ENCODE peak calls at places on chromosomes 7 and 10, in nine cellular contexts. J is omental fat pad; W is choroid plexus epithelial cell; D is cardiac muscle cell; G is fibroblast of mammary gland; K is CD4-positive, alpha-beta T cell; I is brain microvascular endothelial cell; Z is fibroblast of pulmonary artery; H is astrocyte of the spinal cord. S is an unnamed sample.

GRCh38 chr10:104688251-104688650 is 47.2 kb downstream of the SORCS3 start:
- DNase-seq in J (no peak), W (no peak), D (no peak), G (no peak), K (no peak), I (no peak), Z (no peak), H (no peak), S (no peak)

GRCh38 chr10:6044651-6045599 is 17.2 kb downstream of the IL2RA start:
- DNase-seq in J (no peak), W (no peak), D (no peak), G (no peak), K (no peak), I (no peak), Z (no peak), H (no peak), S (no peak)

GRCh38 chr7:29100857-29101256 is 45.5 kb downstream of the CPVL start:
- DNase-seq in J (no peak), W (no peak), D (no peak), G (no peak), K (no peak), I (no peak), Z (no peak), H (no peak), S (no peak)

GRCh38 chr10:17216217-17216900 is 11.7 kb upstream of the VIM start:
- DNase-seq in J (no peak), W (peak), D (no peak), G (peak), K (no peak), I (peak), Z (peak), H (peak), S (no peak)

GRCh38 chr7:106071999-106072714 is 40.0 kb downstream of the SYPL1 start:
- DNase-seq in J (no peak), W (peak), D (peak), G (no peak), K (no peak), I (no peak), Z (no peak), H (no peak), S (no peak)

GRCh38 chr10:132399117-132400035 is 2.4 kb downstream of the PWWP2B start:
- DNase-seq in J (no peak), W (no peak), D (no peak), G (no peak), K (no peak), I (no peak), Z (no peak), H (no peak), S (no peak)

GRCh38 chr10:122294006-122294405 is 22.9 kb downstream of the BTBD16 start:
- DNase-seq in J (no peak), W (no peak), D (no peak), G (no peak), K (no peak), I (no peak), Z (no peak), H (no peak), S (no peak)

GRCh38 chr10:56911906-56912480 is 550.9 kb upstream of the ZWINT start:
- DNase-seq in J (no peak), W (no peak), D (no peak), G (no peak), K (no peak), I (no peak), Z (no peak), H (no peak), S (no peak)

GRCh38 chr7:115965241-115965640 is 65.3 kb downstream of the TFEC start:
- DNase-seq in J (no peak), W (no peak), D (no peak), G (no peak), K (no peak), I (no peak), Z (peak), H (no peak), S (no peak)

GRCh38 chr7:99010281-99010680 is 131.9 kb downstream of the TRRAP start:
- DNase-seq in J (no peak), W (no peak), D (no peak), G (no peak), K (no peak), I (no peak), Z (no peak), H (no peak), S (no peak)

GRCh38 chr10:7230956-7231355 is 179.9 kb downstream of the SFMBT2 start:
- DNase-seq in J (no peak), W (no peak), D (no peak), G (peak), K (no peak), I (no peak), Z (peak), H (peak), S (no peak)

GRCh38 chr10:34405611-34406462 is 409.3 kb downstream of the PARD3 start:
- DNase-seq in J (no peak), W (no peak), D (no peak), G (peak), K (no peak), I (no peak), Z (peak), H (peak), S (no peak)

GRCh38 chr7:127393370-127394058 is 1.0 kb upstream of the ZNF800 start:
- DNase-seq in J (no peak), W (peak), D (no peak), G (no peak), K (no peak), I (no peak), Z (no peak), H (peak), S (no peak)

GRCh38 chr10:43929122-43929521 is 280.4 kb upstream of the ZNF32 start:
- DNase-seq in J (no peak), W (no peak), D (no peak), G (no peak), K (no peak), I (no peak), Z (no peak), H (no peak), S (no peak)

GRCh38 chr10:5965266-5965665 is 12.1 kb downstream of the IL15RA start:
- DNase-seq in J (peak), W (no peak), D (no peak), G (no peak), K (no peak), I (no peak), Z (no peak), H (no peak), S (no peak)

GRCh38 chr10:129963076-129963830 is 821 bp downstream of the EBF3 start:
- DNase-seq in J (no peak), W (peak), D (peak), G (peak), K (no peak), I (no peak), Z (peak), H (no peak), S (no peak)

GRCh38 chr7:127940365-127941160 is 90.7 kb downstream of the LRRC4 start:
- DNase-seq in J (no peak), W (peak), D (no peak), G (peak), K (no peak), I (no peak), Z (no peak), H (no peak), S (no peak)

GRCh38 chr10:48535416-48536225 is 69.3 kb downstream of the ARHGAP22 start:
- DNase-seq in J (no peak), W (no peak), D (no peak), G (no peak), K (no peak), I (no peak), Z (no peak), H (no peak), S (no peak)

GRCh38 chr10:110544958-110545537 is 22.4 kb upstream of the SMC3 start:
- DNase-seq in J (no peak), W (peak), D (no peak), G (peak), K (no peak), I (no peak), Z (peak), H (peak), S (no peak)

GRCh38 chr7:23230586-23231195 is 15.9 kb upstream of the GPNMB start:
- DNase-seq in J (no peak), W (no peak), D (no peak), G (no peak), K (no peak), I (no peak), Z (no peak), H (no peak), S (no peak)

GRCh38 chr7:158468225-158468624 is 119.4 kb downstream of the PTPRN2 start:
- DNase-seq in J (no peak), W (no peak), D (no peak), G (no peak), K (no peak), I (no peak), Z (no peak), H (no peak), S (no peak)

GRCh38 chr7:14385074-14385473 is 395.6 kb upstream of the ETV1 start:
- DNase-seq in J (no peak), W (no peak), D (no peak), G (peak), K (no peak), I (no peak), Z (no peak), H (peak), S (no peak)

GRCh38 chr7:55246181-55246580 is 119.0 kb upstream of the LANCL2 start:
- DNase-seq in J (no peak), W (peak), D (no peak), G (peak), K (no peak), I (no peak), Z (peak), H (peak), S (no peak)

GRCh38 chr7:94056796-94057207 is 52.6 kb upstream of the BET1 start:
- DNase-seq in J (no peak), W (peak), D (no peak), G (peak), K (no peak), I (peak), Z (peak), H (peak), S (no peak)

GRCh38 chr10:132685121-132685891 is 100.6 kb downstream of the NKX6-2 start:
- DNase-seq in J (no peak), W (peak), D (no peak), G (peak), K (no peak), I (peak), Z (peak), H (peak), S (no peak)

GRCh38 chr10:100827819-100828743 is 82.7 kb downstream of the PAX2 start:
- DNase-seq in J (no peak), W (no peak), D (peak), G (no peak), K (no peak), I (no peak), Z (no peak), H (no peak), S (no peak)

GRCh38 chr10:132981173-132981555 is 38.8 kb upstream of the CFAP46 start:
- DNase-seq in J (no peak), W (no peak), D (no peak), G (no peak), K (no peak), I (no peak), Z (peak), H (no peak), S (no peak)

GRCh38 chr7:36600869-36601530 is 123.3 kb downstream of the AOAH start:
- DNase-seq in J (no peak), W (peak), D (no peak), G (peak), K (no peak), I (peak), Z (peak), H (peak), S (no peak)

GRCh38 chr10:64708920-64709681 is 1187.9 kb downstream of the REEP3 start:
- DNase-seq in J (no peak), W (no peak), D (no peak), G (no peak), K (no peak), I (no peak), Z (no peak), H (no peak), S (no peak)

GRCh38 chr10:63343476-63343875 is 122.3 kb downstream of the JMJD1C start:
- DNase-seq in J (no peak), W (no peak), D (no peak), G (no peak), K (no peak), I (no peak), Z (no peak), H (no peak), S (no peak)

GRCh38 chr10:49457686-49458085 is 61.8 kb upstream of the DRGX start:
- DNase-seq in J (no peak), W (peak), D (no peak), G (no peak), K (no peak), I (no peak), Z (no peak), H (no peak), S (no peak)

GRCh38 chr7:3005257-3005656 is 38.4 kb downstream of the CARD11 start:
- DNase-seq in J (no peak), W (peak), D (no peak), G (no peak), K (no peak), I (no peak), Z (no peak), H (no peak), S (no peak)

GRCh38 chr10:85976267-85976793 is 390.3 kb downstream of the GRID1 start:
- DNase-seq in J (no peak), W (no peak), D (no peak), G (no peak), K (no peak), I (no peak), Z (no peak), H (no peak), S (no peak)
- TF ChIP-seq CTCF in J (no peak), W (no peak), D (no peak), G (no peak), K (no peak), I (no peak), Z (no peak), H (no peak), S (no peak)

DNA sequence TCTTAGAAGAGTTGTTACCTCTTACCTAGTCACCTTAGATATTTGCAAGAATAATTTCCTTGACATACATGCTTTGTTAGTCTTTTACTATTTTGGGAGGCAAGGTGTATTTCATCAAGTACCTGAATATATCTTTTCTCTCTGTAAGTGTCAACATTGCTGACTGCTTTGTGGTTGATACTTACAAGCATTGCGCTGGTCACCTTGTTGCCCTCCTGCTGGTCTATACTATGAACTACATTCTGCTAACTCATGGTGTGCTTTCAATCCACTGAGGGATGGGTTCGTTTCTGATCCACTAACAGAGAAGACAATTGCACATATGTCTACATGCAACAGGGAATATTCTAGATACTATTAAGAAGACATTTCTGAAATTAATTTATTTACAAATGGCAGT is 837.8 kb upstream of the COBL start:
- DNase-seq in J (no peak), W (no peak), D (no peak), G (no peak), K (no peak), I (no peak), Z (no peak), H (no peak), S (no peak)
- TF ChIP-seq CTCF in J (no peak), W (no peak), D (no peak), G (no peak), K (no peak), I (no peak), Z (no peak), H (no peak), S (no peak)

DNA sequence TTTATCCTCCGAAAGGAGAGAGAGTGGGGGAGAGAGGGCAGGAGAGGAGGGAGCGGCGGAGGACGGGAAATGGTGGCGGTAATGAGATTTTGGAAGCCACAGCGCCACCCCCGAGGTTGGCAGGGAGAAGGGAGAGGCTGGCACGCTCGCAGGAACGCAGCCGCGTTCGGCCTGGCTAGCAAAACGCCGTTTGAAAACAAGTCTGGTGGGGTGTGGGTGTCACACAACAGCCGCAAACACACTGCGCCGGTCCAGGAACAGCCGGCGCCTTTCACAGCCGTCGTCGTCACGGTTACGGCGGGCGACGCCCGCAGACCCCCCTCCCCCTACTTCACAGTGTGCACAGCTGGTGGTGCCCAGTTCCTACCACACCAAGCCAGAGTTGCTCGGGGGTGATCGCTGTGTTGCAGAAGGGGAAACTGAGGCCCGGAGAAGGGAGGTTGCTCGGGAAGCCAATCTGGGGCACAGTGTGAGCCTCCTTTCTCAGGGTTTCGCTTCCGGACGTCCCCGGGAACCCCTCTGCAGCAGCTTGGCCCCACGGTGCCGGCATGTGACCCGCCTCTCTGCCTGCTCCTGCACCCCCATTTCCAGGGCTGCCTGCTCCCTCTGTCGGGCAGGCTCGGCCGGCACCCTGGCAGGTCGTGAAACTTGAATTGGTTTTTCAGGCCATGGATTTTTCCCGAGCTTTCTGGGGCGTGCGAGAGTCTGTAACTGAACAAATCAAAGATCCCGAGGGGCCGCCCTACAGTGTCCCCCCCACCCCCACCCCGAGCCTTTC is 57.8 kb downstream of the UNCX start:
- DNase-seq in J (no peak), W (no peak), D (peak), G (peak), K (no peak), I (no peak), Z (peak), H (no peak), S (no peak)
- TF ChIP-seq CTCF in J (no peak), W (no peak), D (peak), G (no peak), K (no peak), I (peak), Z (no peak), H (no peak), S (no peak)

DNA sequence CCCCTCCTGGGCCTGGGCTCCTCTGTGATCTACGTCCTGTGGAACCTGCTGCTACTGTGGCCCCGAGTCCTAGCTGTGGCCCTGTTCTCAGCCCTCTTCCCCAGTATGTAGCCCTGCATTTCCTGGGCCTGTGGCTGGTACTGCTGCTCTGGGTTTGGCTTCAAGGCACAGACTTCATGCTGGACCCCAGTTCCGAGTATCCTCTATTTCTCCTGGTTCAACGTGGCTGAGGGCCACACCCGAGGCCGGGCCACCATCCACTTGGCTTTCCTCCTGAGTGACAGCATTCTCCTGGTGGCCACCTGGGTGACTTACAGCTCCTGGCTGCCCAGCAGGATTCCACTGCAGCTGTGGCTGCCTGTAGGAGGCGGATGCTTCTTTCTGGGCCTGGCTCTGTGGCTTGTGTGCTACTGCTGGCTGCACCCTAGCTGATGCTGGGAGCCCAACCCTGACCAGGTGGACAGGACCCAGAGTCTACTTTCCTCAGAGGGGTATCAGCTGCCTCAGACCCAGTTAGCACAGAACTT is 37.8 kb upstream of the MMD2 start:
- DNase-seq in J (no peak), W (no peak), D (no peak), G (no peak), K (no peak), I (no peak), Z (no peak), H (no peak), S (no peak)
- TF ChIP-seq CTCF in J (no peak), W (no peak), D (no peak), G (no peak), K (no peak), I (no peak), Z (no peak), H (no peak), S (no peak)

GRCh38 chr7:25391295-25391861 is 163.1 kb upstream of the NPVF start:
- DNase-seq in J (no peak), W (peak), D (peak), G (peak), K (no peak), I (peak), Z (peak), H (peak), S (no peak)
- TF ChIP-seq CTCF in J (no peak), W (peak), D (peak), G (peak), K (peak), I (peak), Z (peak), H (peak), S (peak)